ENCODE peak calls at places on chromosome 9, in four cellular contexts. Q is GOT3, M is H7, Z is aorta. E is an unnamed sample.
A peak's percentile ranks its signal among the peaks of the same experiment; 100 is the strongest.

GRCh38 chr9:116499986-116500871 is 186.9 kb upstream of the TRIM32 start:
- DNase-seq in M (no peak), Q (no peak), Z (no peak), E (no peak)

GRCh38 chr9:72292184-72292787 is 72.7 kb downstream of the ZFAND5 start:
- DNase-seq in Z (no peak), M (no peak), Q (no peak), E (no peak)

GRCh38 chr9:69122391-69123141 is 51.5 kb upstream of the TJP2 start:
- DNase-seq in Q (no peak), M (peak; percentile 54), Z (no peak), E (no peak)

GRCh38 chr9:126971261-126971660 is 56.7 kb downstream of the RALGPS1 start:
- DNase-seq in Z (no peak), M (no peak), Q (no peak), E (no peak)

GRCh38 chr9:137218754-137219271 is 3.2 kb downstream of the RNF208 start:
- DNase-seq in M (no peak), Q (no peak), Z (no peak), E (no peak)

GRCh38 chr9:96782241-96782640 is 4.4 kb upstream of the ZNF510 start:
- DNase-seq in M (no peak), Q (no peak), Z (no peak), E (no peak)

GRCh38 chr9:103041961-103042360 is 46.8 kb downstream of the CYLC2 start:
- DNase-seq in Z (no peak), Q (no peak), M (no peak), E (no peak)

GRCh38 chr9:132190966-132191365 is 29.1 kb downstream of the NTNG2 start:
- DNase-seq in M (no peak), Q (no peak), Z (no peak), E (no peak)

GRCh38 chr9:83649080-83649479 is 26.1 kb downstream of the IDNK start:
- DNase-seq in M (peak; percentile 83), Q (no peak), Z (peak; percentile 68), E (no peak)

GRCh38 chr9:116055536-116055935 is 98.1 kb upstream of the PAPPA start:
- DNase-seq in M (no peak), Z (no peak), Q (no peak), E (no peak)

GRCh38 chr9:98774746-98775145 is 21.6 kb downstream of the ANKS6 start:
- DNase-seq in Z (no peak), Q (no peak), M (peak; percentile 90), E (no peak)

GRCh38 chr9:69667306-69667705 is 4.9 kb downstream of the APBA1 start:
- DNase-seq in Q (no peak), Z (no peak), M (peak; percentile 32), E (no peak)

GRCh38 chr9:23683021-23683431 is 143.0 kb downstream of the ELAVL2 start:
- DNase-seq in M (no peak), Q (no peak), Z (no peak), E (no peak)

GRCh38 chr9:98575379-98576346 is 133.1 kb downstream of the GABBR2 start:
- DNase-seq in M (no peak), Z (no peak), Q (no peak), E (no peak)

GRCh38 chr9:80467632-80468031 is 895.9 kb downstream of the TLE4 start:
- DNase-seq in Q (no peak), M (no peak), Z (no peak), E (no peak)

GRCh38 chr9:127858041-127858512 is 3.6 kb upstream of the ENG start:
- DNase-seq in Q (no peak), M (no peak), Z (peak; percentile 85), E (peak; percentile 59)

GRCh38 chr9:20945269-20945668 is 86.2 kb downstream of the HACD4 start:
- DNase-seq in Z (no peak), Q (no peak), M (no peak), E (no peak)

GRCh38 chr9:136599811-136600660 is 54.2 kb upstream of the NOTCH1 start:
- DNase-seq in Q (no peak), Z (no peak), M (no peak), E (no peak)

GRCh38 chr9:105399117-105399516 is 48.7 kb upstream of the FSD1L start:
- DNase-seq in M (no peak), Q (no peak), Z (no peak), E (no peak)

GRCh38 chr9:97419315-97419867 is 7.5 kb downstream of the TDRD7 start:
- DNase-seq in M (no peak), Z (no peak), Q (no peak), E (no peak)

GRCh38 chr9:127318651-127319167 is 54.1 kb downstream of the GARNL3 start:
- DNase-seq in Q (no peak), M (no peak), Z (no peak), E (no peak)

GRCh38 chr9:136289651-136290507 is 14.0 kb downstream of the CCDC187 start:
- DNase-seq in M (no peak), Z (no peak), Q (no peak), E (no peak)

GRCh38 chr9:71036501-71036900 is 84.9 kb downstream of the TRPM3 start:
- DNase-seq in Z (no peak), Q (no peak), M (no peak), E (no peak)

GRCh38 chr9:135328485-135329417 is 150.8 kb upstream of the PPP1R26 start:
- DNase-seq in M (peak; percentile 56), Q (no peak), Z (peak; percentile 33), E (no peak)

GRCh38 chr9:135811796-135812195 is 95.5 kb downstream of the CAMSAP1 start:
- DNase-seq in Z (no peak), Q (no peak), M (no peak), E (no peak)

GRCh38 chr9:97064171-97064570 is 25.2 kb upstream of the CTSV start:
- DNase-seq in Q (no peak), M (no peak), Z (no peak), E (no peak)

GRCh38 chr9:88759374-88759773 is 224.4 kb downstream of the NXNL2 start:
- DNase-seq in Q (no peak), M (no peak), Z (no peak), E (no peak)

E was measured in ovary.